ENCODE peak calls at places on chromosome 12, in five cellular contexts. E, B, N, V and L are unnamed samples.

GRCh38 chr12:116559080-116559329 is 176 bp upstream of the MAP1LC3B2 start:
- DNase-seq in E (no peak), B (no peak), N (no peak), V (no peak), L (no peak)

GRCh38 chr12:49912846-49913245 is 9.1 kb upstream of the FAIM2 start:
- DNase-seq in E (no peak), B (no peak), N (no peak), V (no peak), L (no peak)

GRCh38 chr12:56158926-56159461 is 835 bp downstream of the MYL6 start:
- DNase-seq in E (peak; percentile 72), B (peak; percentile 66), N (peak; percentile 46), V (peak; percentile 58), L (peak; percentile 57)

GRCh38 chr12:49345048-49345839 is 1.4 kb upstream of the DNAJC22 start:
- DNase-seq in E (no peak), B (peak; percentile 67), N (no peak), V (no peak), L (no peak)

GRCh38 chr12:64010069-64010686 is 165.7 kb downstream of the SRGAP1 start:
- DNase-seq in E (peak; percentile 92), B (no peak), N (no peak), V (peak; percentile 95), L (no peak)

GRCh38 chr12:14129601-14130178 is 148.3 kb upstream of the GRIN2B start:
- DNase-seq in E (no peak), B (no peak), N (no peak), V (no peak), L (no peak)

GRCh38 chr12:48765753-48766162 is 23.1 kb downstream of the ADCY6 start:
- DNase-seq in E (peak; percentile 89), B (no peak), N (no peak), V (peak; percentile 45), L (no peak)

GRCh38 chr12:106712768-106713167 is 61.7 kb upstream of the RIC8B start:
- DNase-seq in E (no peak), B (no peak), N (no peak), V (no peak), L (no peak)

GRCh38 chr12:67957383-67957782 is 31.9 kb upstream of the IFNG-AS1 start:
- DNase-seq in E (no peak), B (no peak), N (no peak), V (no peak), L (no peak)

GRCh38 chr12:128970110-128970509 is 116.8 kb downstream of the GLT1D1 start:
- DNase-seq in E (no peak), B (no peak), N (no peak), V (no peak), L (no peak)

GRCh38 chr12:95548539-95549391 is 2.5 kb downstream of the USP44 start:
- DNase-seq in E (peak; percentile 2), B (peak; percentile 83), N (peak; percentile 76), V (peak; percentile 64), L (peak; percentile 4)

GRCh38 chr12:51011960-51012359 is 14.2 kb downstream of the SLC11A2 start:
- DNase-seq in E (no peak), B (no peak), N (no peak), V (no peak), L (no peak)

GRCh38 chr12:69007166-69007857 is 74.3 kb upstream of the CPM start:
- DNase-seq in E (peak; percentile 89), B (no peak), N (peak; percentile 27), V (peak; percentile 97), L (peak; percentile 56)

GRCh38 chr12:17062296-17063061 is 456.5 kb upstream of the LMO3 start:
- DNase-seq in E (no peak), B (no peak), N (no peak), V (no peak), L (no peak)

GRCh38 chr12:6226701-6227096 is 26.5 kb downstream of the CD9 start:
- DNase-seq in E (no peak), B (no peak), N (no peak), V (no peak), L (no peak)

GRCh38 chr12:89448951-89449371 is 75.6 kb downstream of the GALNT4 start:
- DNase-seq in E (peak; percentile 90), B (no peak), N (no peak), V (peak; percentile 54), L (no peak)

GRCh38 chr12:124441443-124442190 is 125.8 kb downstream of the NCOR2 start:
- DNase-seq in E (peak; percentile 93), B (no peak), N (no peak), V (peak; percentile 92), L (no peak)

GRCh38 chr12:68611094-68611818 is 557 bp downstream of the RAP1B start:
- DNase-seq in E (peak; percentile 57), B (peak; percentile 72), N (peak; percentile 18), V (peak; percentile 60), L (no peak)

GRCh38 chr12:15428632-15429031 is 106.3 kb downstream of the PTPRO start:
- DNase-seq in E (no peak), B (no peak), N (no peak), V (no peak), L (no peak)

GRCh38 chr12:56448860-56449621 is at the start of gene TIMELESS:
- DNase-seq in E (peak; percentile 92), B (peak; percentile 95), N (peak; percentile 86), V (peak; percentile 81), L (peak; percentile 89)

GRCh38 chr12:10393291-10393690 is 3.5 kb upstream of the KLRK1 start:
- DNase-seq in E (no peak), B (no peak), N (no peak), V (no peak), L (no peak)

GRCh38 chr12:124236651-124237050 is 58.2 kb upstream of the RFLNA start:
- DNase-seq in E (peak; percentile 71), B (no peak), N (no peak), V (peak; percentile 63), L (no peak)

GRCh38 chr12:50641566-50641965 is 122.3 kb upstream of the ATF1 start:
- DNase-seq in E (no peak), B (no peak), N (no peak), V (no peak), L (no peak)

GRCh38 chr12:74780458-74781241 is 243.0 kb downstream of the ATXN7L3B start:
- DNase-seq in E (peak; percentile 2), B (no peak), N (no peak), V (peak; percentile 46), L (no peak)

GRCh38 chr12:24404086-24404815 is 454.8 kb upstream of the SOX5 start:
- DNase-seq in E (peak; percentile 84), B (no peak), N (no peak), V (peak; percentile 87), L (peak; percentile 86)

GRCh38 chr12:120678572-120678971 is 8.4 kb upstream of the MLEC start:
- DNase-seq in E (no peak), B (no peak), N (no peak), V (no peak), L (no peak)

GRCh38 chr12:116160196-116160595 is 117.3 kb downstream of the MED13L start:
- DNase-seq in E (peak; percentile 85), B (no peak), N (no peak), V (peak; percentile 57), L (peak; percentile 42)

GRCh38 chr12:70354777-70355176 is 11.3 kb upstream of the KCNMB4 start:
- DNase-seq in E (no peak), B (no peak), N (no peak), V (no peak), L (no peak)

GRCh38 chr12:38921025-38921677 is 15.8 kb upstream of the CPNE8 start:
- DNase-seq in E (peak; percentile 73), B (no peak), N (peak; percentile 29), V (no peak), L (peak; percentile 80)

GRCh38 chr12:68287106-68287505 is 33.7 kb upstream of the IL22 start:
- DNase-seq in E (no peak), B (no peak), N (no peak), V (no peak), L (no peak)

GRCh38 chr12:19382111-19382526 is 57.2 kb upstream of the AEBP2 start:
- DNase-seq in E (peak; percentile 86), B (no peak), N (no peak), V (peak; percentile 93), L (peak; percentile 71)

GRCh38 chr12:15350643-15351042 is 28.3 kb downstream of the PTPRO start:
- DNase-seq in E (no peak), B (no peak), N (no peak), V (no peak), L (no peak)

GRCh38 chr12:108641446-108642268 is 8.0 kb upstream of the SELPLG start:
- DNase-seq in E (no peak), B (no peak), N (no peak), V (no peak), L (no peak)
- H3K4me3 ChIP-seq in E (no peak overlapping the region), B (no peak overlapping the region), N (no peak overlapping the region), V (no peak overlapping the region), L (no peak overlapping the region)

DNA sequence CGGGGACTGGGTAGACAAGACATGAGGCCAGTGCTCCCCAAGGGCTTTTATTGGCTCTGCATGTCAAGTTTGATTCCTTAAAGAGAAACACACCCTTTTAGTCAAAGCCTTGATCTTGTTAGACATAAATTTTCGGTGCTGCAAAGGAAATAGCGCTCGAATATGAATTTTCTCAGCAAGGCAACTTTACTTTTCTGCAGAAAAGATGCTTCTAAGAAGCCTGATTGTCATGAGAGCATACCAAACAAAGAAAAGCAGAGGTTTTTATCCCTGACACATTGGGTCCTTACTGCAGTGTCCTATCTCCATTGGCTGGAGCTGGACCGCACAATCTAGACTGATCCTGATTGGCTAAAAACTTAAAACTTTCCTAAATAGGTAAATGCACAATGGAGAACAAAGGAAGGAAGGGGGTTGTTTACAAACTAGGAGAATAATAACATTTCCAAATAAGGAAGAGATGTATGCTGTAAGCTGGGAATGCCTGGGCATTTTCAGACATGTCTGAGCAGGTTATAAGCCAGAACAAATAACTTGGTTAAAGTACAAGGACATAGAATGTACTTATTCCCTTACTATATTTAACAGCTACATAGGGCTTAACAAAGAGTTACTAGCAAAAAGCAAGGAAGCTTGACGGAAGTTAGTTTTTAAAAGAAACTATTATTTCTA is 17.2 kb downstream of the TXNRD1 start:
- DNase-seq in E (no peak), B (no peak), N (no peak), V (no peak), L (no peak)
- H3K9me3 ChIP-seq in E (peaks cover 39% of the 10 kb centered on the region), B (no peaks in the 10 kb centered on the region), N (no peaks in the 10 kb centered on the region), V (peaks cover 30% of the 10 kb centered on the region), L (peaks cover 6% of the 10 kb centered on the region)

DNA sequence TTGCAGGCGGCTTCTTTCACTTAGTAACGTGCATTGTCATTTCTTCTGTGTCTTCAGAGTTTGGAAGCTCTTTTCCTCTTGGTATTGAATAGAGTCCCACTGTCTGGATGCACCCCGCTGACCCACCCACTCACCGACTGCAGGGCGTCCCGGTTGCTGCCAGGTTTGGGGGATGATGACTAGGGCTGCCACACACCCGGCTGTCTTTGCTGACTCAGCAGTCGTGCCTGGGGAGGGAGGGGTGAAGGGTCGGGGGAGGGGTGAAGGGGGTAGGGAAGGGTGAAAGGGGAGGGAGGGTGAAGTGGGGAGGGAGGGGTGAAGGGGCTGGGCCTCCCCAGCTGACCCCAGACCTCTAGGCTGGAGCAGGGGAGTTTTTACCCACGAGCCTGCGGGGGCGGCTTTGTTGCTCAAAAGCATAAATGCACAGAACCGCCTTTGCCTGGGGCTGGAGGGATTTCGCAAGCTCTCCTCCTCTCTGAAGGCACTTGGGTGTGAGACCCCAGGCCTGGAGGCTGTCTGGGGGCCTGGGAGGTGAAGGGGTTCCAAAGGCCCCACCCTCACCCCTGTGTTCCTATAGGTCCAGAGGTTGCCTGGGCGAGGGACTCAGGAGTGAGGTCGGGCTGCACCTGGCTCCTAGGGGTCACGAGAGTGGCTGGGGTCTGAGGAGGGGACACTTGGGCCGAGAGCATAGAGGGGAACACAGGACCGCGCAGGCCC is 31.3 kb upstream of the ULK1 start:
- DNase-seq in E (peak; percentile 26), B (no peak), N (peak; percentile 30), V (no peak), L (peak; percentile 51)
- H3K18ac ChIP-seq in E (peak overlapping the region; percentile 28), B (peak overlapping the region; percentile 85), N (peak overlapping the region; percentile 44), V (no peak overlapping the region), L (peak overlapping the region; percentile 31)

GRCh38 chr12:42691991-42692557 is 102.5 kb upstream of the PRICKLE1 start:
- DNase-seq in E (no peak), B (no peak), N (no peak), V (no peak), L (peak; percentile 34)
- H3K4me3 ChIP-seq in E (no peak overlapping the region), B (no peak overlapping the region), N (no peak overlapping the region), V (no peak overlapping the region), L (no peak overlapping the region)

GRCh38 chr12:110342157-110342556 is 61.1 kb downstream of the ATP2A2 start:
- DNase-seq in E (no peak), B (no peak), N (no peak), V (no peak), L (no peak)
- H3K9me3 ChIP-seq in E (no peaks in the 10 kb centered on the region), B (no peaks in the 10 kb centered on the region), N (no peaks in the 10 kb centered on the region), V (no peaks in the 10 kb centered on the region), L (no peaks in the 10 kb centered on the region)